ENCODE peak calls at places on chromosome 18, in six cellular contexts. One of them, this sample, is unnamed.
A peak's percentile ranks its signal among the peaks of the same experiment; 100 is the strongest.

GRCh38 chr18:79326413-79327198 is 69.1 kb upstream of the NFATC1 start:
- DNase-seq in prostate gland: no peak
- DNase-seq in K562: no peak
- DNase-seq in spleen: no peak
- DNase-seq in HepG2: no peak
- DNase-seq in stomach: no peak
- DNase-seq in this sample: no peak

GRCh38 chr18:23194150-23194968 is 59.1 kb downstream of the CABLES1 start:
- DNase-seq in prostate gland: no peak
- DNase-seq in K562: no peak
- DNase-seq in spleen: no peak
- DNase-seq in HepG2: no peak
- DNase-seq in stomach: no peak
- DNase-seq in this sample: no peak

GRCh38 chr18:28175047-28175929 is 1.6 kb downstream of the CDH2 start:
- DNase-seq in prostate gland: no peak
- DNase-seq in K562: no peak
- DNase-seq in spleen: peak; percentile 78
- DNase-seq in HepG2: peak; percentile 74
- DNase-seq in stomach: peak; percentile 36
- DNase-seq in this sample: no peak

GRCh38 chr18:710418-711300 is 1.8 kb downstream of the ENOSF1 start:
- DNase-seq in prostate gland: no peak
- DNase-seq in K562: no peak
- DNase-seq in spleen: no peak
- DNase-seq in HepG2: no peak
- DNase-seq in stomach: no peak
- DNase-seq in this sample: no peak

GRCh38 chr18:25674183-25674582 is 322.2 kb upstream of the ZNF521 start:
- DNase-seq in prostate gland: no peak
- DNase-seq in K562: no peak
- DNase-seq in spleen: no peak
- DNase-seq in HepG2: no peak
- DNase-seq in stomach: no peak
- DNase-seq in this sample: no peak

GRCh38 chr18:25039781-25040180 is 312.2 kb downstream of the ZNF521 start:
- DNase-seq in prostate gland: no peak
- DNase-seq in K562: no peak
- DNase-seq in spleen: no peak
- DNase-seq in HepG2: no peak
- DNase-seq in stomach: no peak
- DNase-seq in this sample: no peak

GRCh38 chr18:5510109-5510846 is 33.5 kb downstream of the EPB41L3 start:
- DNase-seq in prostate gland: no peak
- DNase-seq in K562: no peak
- DNase-seq in spleen: no peak
- DNase-seq in HepG2: no peak
- DNase-seq in stomach: no peak
- DNase-seq in this sample: no peak

GRCh38 chr18:12059334-12060181 is 34.1 kb upstream of the ANKRD62 start:
- DNase-seq in prostate gland: no peak
- DNase-seq in K562: no peak
- DNase-seq in spleen: no peak
- DNase-seq in HepG2: no peak
- DNase-seq in stomach: no peak
- DNase-seq in this sample: no peak

GRCh38 chr18:36366994-36367839 is 69.7 kb downstream of the FHOD3 start:
- DNase-seq in prostate gland: no peak
- DNase-seq in K562: no peak
- DNase-seq in spleen: no peak
- DNase-seq in HepG2: no peak
- DNase-seq in stomach: no peak
- DNase-seq in this sample: no peak

GRCh38 chr18:63410792-63411191 is 11.5 kb downstream of the VPS4B start:
- DNase-seq in prostate gland: no peak
- DNase-seq in K562: no peak
- DNase-seq in spleen: no peak
- DNase-seq in HepG2: peak; percentile 67
- DNase-seq in stomach: no peak
- DNase-seq in this sample: no peak

GRCh38 chr18:21742323-21742687 is 1.7 kb downstream of the MIB1 start:
- DNase-seq in prostate gland: no peak
- DNase-seq in K562: no peak
- DNase-seq in spleen: no peak
- DNase-seq in HepG2: no peak
- DNase-seq in stomach: no peak
- DNase-seq in this sample: no peak

GRCh38 chr18:77360315-77361186 is 110.9 kb downstream of the GALR1 start:
- DNase-seq in prostate gland: no peak
- DNase-seq in K562: no peak
- DNase-seq in spleen: no peak
- DNase-seq in HepG2: no peak
- DNase-seq in stomach: no peak
- DNase-seq in this sample: no peak

GRCh38 chr18:9753863-9754262 is 45.8 kb downstream of the RAB31 start:
- DNase-seq in prostate gland: no peak
- DNase-seq in K562: no peak
- DNase-seq in spleen: no peak
- DNase-seq in HepG2: no peak
- DNase-seq in stomach: no peak
- DNase-seq in this sample: no peak

GRCh38 chr18:27608742-27609141 is 423.6 kb upstream of the CHST9 start:
- DNase-seq in prostate gland: no peak
- DNase-seq in K562: no peak
- DNase-seq in spleen: no peak
- DNase-seq in HepG2: no peak
- DNase-seq in stomach: no peak
- DNase-seq in this sample: no peak

GRCh38 chr18:54828290-54828871 is at the start of gene RAB27B:
- DNase-seq in prostate gland: peak; percentile 91
- DNase-seq in K562: no peak
- DNase-seq in spleen: peak; percentile 91
- DNase-seq in HepG2: peak; percentile 25
- DNase-seq in stomach: peak; percentile 88
- DNase-seq in this sample: no peak
- TF ChIP-seq POLR2A in prostate gland: peak; percentile 55
- TF ChIP-seq POLR2A in K562: no peak
- TF ChIP-seq POLR2A in spleen: no peak
- TF ChIP-seq POLR2A in HepG2: no peak
- TF ChIP-seq POLR2A in stomach: no peak
- TF ChIP-seq POLR2A in this sample: no peak

DNA sequence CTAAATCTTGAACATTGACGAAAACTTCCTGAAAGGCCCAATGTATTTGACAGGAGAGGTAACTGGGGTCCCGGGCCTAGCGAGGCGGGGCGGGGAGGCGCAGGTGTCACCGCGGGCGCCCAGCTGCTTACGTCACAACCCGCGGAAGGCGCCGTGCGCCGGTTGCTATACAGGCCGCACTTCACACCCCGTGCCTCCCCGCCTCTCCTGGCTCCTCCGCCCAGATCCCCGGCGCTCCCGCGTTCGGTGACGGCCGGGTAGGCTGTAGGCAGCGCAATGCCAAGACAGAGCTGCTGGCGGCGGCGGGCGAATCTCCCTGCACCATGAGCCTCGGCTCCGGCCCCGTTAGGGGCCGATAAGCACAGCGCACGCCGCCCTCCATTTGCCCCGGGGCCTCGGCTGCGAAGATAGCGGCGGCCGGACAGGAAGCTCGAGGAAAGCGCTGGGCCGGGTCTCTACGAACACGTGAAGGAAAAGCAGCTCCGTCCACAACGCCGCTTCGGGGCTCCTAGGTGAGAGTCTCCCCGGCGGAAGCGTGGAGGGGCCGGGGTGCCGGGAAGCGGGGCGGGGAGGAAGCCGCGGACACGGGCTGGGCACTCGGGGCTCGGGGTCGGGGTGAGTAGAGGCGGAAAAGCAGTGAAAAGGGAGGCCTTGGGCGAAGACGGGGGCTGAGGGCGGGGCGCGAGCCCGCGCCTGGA is at the start of gene RNF138:
- DNase-seq in prostate gland: peak; percentile 84
- DNase-seq in K562: peak; percentile 83
- DNase-seq in spleen: peak; percentile 98
- DNase-seq in HepG2: peak; percentile 59
- DNase-seq in stomach: peak; percentile 93
- DNase-seq in this sample: peak; percentile 71
- TF ChIP-seq POLR2AphosphoS5 in prostate gland: peak; percentile 65
- TF ChIP-seq POLR2AphosphoS5 in K562: peak; percentile 58
- TF ChIP-seq POLR2AphosphoS5 in spleen: peak; percentile 93
- TF ChIP-seq POLR2AphosphoS5 in HepG2: peak; percentile 54
- TF ChIP-seq POLR2AphosphoS5 in stomach: peak; percentile 77
- TF ChIP-seq POLR2AphosphoS5 in this sample: peak; percentile 80

DNA sequence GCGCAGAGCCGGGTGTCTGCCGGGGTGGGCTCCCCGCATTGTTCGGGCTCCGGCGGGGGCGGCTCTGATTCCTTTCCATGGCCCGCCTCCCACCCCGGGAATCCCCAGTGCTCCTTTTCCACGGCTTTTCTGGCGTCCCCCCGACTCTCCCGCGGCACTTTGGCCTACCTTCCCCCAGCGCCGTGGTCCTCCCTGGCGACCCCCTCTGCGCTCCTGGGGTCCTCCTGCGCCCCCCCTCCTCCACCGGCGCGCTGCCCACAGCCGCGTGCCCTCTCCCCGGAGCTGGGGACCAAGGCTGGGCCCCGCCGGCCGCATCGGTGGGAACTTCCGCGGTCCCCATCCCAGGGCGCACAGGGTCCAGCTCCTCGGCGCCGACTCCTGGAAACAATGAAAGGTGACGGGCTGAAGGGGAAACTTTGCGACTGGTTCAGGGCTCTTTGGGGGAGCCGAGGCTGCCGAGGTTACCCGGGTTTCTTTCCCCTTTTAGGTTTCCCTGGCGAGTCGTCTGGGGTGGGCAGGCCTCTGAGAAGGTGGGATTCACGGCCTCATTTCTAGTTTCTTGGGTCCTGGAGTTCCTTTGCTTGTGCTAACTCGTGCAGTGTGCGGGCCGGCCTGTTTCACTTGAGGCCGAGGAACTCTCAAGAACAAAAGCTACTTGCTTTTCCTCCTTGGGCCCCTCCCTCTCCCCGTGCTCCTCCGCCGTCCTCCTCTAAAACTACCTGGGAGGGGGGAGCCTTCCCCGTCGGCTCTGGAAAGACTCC is 2.2 kb downstream of the TGIF1 start:
- DNase-seq in prostate gland: peak; percentile 82
- DNase-seq in K562: peak; percentile 45
- DNase-seq in spleen: peak; percentile 88
- DNase-seq in HepG2: no peak
- DNase-seq in stomach: peak; percentile 73
- DNase-seq in this sample: no peak
- TF ChIP-seq POLR2A in prostate gland: peak; percentile 76
- TF ChIP-seq POLR2A in K562: no peak
- TF ChIP-seq POLR2A in spleen: no peak
- TF ChIP-seq POLR2A in HepG2: no peak
- TF ChIP-seq POLR2A in stomach: peak; percentile 64
- TF ChIP-seq POLR2A in this sample: no peak

GRCh38 chr18:43486462-43486861 is 209.2 kb upstream of the SYT4 start:
- DNase-seq in prostate gland: no peak
- DNase-seq in K562: no peak
- DNase-seq in spleen: no peak
- DNase-seq in HepG2: no peak
- DNase-seq in stomach: peak; percentile 37
- DNase-seq in this sample: no peak

GRCh38 chr18:43485565-43485964 is 208.3 kb upstream of the SYT4 start:
- DNase-seq in prostate gland: no peak
- DNase-seq in K562: no peak
- DNase-seq in spleen: no peak
- DNase-seq in HepG2: no peak
- DNase-seq in stomach: peak; percentile 79
- DNase-seq in this sample: no peak

GRCh38 chr18:43482136-43482535 is 204.8 kb upstream of the SYT4 start:
- DNase-seq in prostate gland: no peak
- DNase-seq in K562: no peak
- DNase-seq in spleen: peak; percentile 70
- DNase-seq in HepG2: no peak
- DNase-seq in stomach: no peak
- DNase-seq in this sample: no peak

GRCh38 chr18:43482600-43482999 is 205.3 kb upstream of the SYT4 start:
- DNase-seq in prostate gland: no peak
- DNase-seq in K562: no peak
- DNase-seq in spleen: peak; percentile 58
- DNase-seq in HepG2: no peak
- DNase-seq in stomach: no peak
- DNase-seq in this sample: no peak

GRCh38 chr18:43484710-43485109 is 207.4 kb upstream of the SYT4 start:
- DNase-seq in prostate gland: no peak
- DNase-seq in K562: no peak
- DNase-seq in spleen: no peak
- DNase-seq in HepG2: peak; percentile 5
- DNase-seq in stomach: no peak
- DNase-seq in this sample: no peak
- TF ChIP-seq POLR2AphosphoS5 in prostate gland: no peak
- TF ChIP-seq POLR2AphosphoS5 in K562: no peak
- TF ChIP-seq POLR2AphosphoS5 in spleen: no peak
- TF ChIP-seq POLR2AphosphoS5 in HepG2: no peak
- TF ChIP-seq POLR2AphosphoS5 in stomach: no peak
- TF ChIP-seq POLR2AphosphoS5 in this sample: no peak

GRCh38 chr18:57900906-57901305 is 97.8 kb upstream of the ATP8B1 start:
- DNase-seq in prostate gland: no peak
- DNase-seq in K562: no peak
- DNase-seq in spleen: no peak
- DNase-seq in HepG2: no peak
- DNase-seq in stomach: no peak
- DNase-seq in this sample: no peak
- TF ChIP-seq POLR2A in prostate gland: no peak
- TF ChIP-seq POLR2A in K562: no peak
- TF ChIP-seq POLR2A in spleen: no peak
- TF ChIP-seq POLR2A in HepG2: no peak
- TF ChIP-seq POLR2A in stomach: no peak
- TF ChIP-seq POLR2A in this sample: no peak

GRCh38 chr18:45760443-45761036 is 36.6 kb downstream of the SLC14A1 start:
- DNase-seq in prostate gland: no peak
- DNase-seq in K562: no peak
- DNase-seq in spleen: no peak
- DNase-seq in HepG2: no peak
- DNase-seq in stomach: no peak
- DNase-seq in this sample: no peak

GRCh38 chr18:45752681-45753080 is 28.7 kb downstream of the SLC14A1 start:
- DNase-seq in prostate gland: no peak
- DNase-seq in K562: no peak
- DNase-seq in spleen: no peak
- DNase-seq in HepG2: no peak
- DNase-seq in stomach: no peak
- DNase-seq in this sample: no peak

GRCh38 chr18:45753251-45753650 is 29.3 kb downstream of the SLC14A1 start:
- DNase-seq in prostate gland: no peak
- DNase-seq in K562: no peak
- DNase-seq in spleen: no peak
- DNase-seq in HepG2: no peak
- DNase-seq in stomach: no peak
- DNase-seq in this sample: no peak

GRCh38 chr18:45757005-45757404 is 33.0 kb downstream of the SLC14A1 start:
- DNase-seq in prostate gland: no peak
- DNase-seq in K562: no peak
- DNase-seq in spleen: no peak
- DNase-seq in HepG2: no peak
- DNase-seq in stomach: no peak
- DNase-seq in this sample: no peak

GRCh38 chr18:45755936-45756335 is 32.0 kb downstream of the SLC14A1 start:
- DNase-seq in prostate gland: peak; percentile 84
- DNase-seq in K562: no peak
- DNase-seq in spleen: no peak
- DNase-seq in HepG2: no peak
- DNase-seq in stomach: peak; percentile 29
- DNase-seq in this sample: no peak
- TF ChIP-seq POLR2AphosphoS5 in prostate gland: peak; percentile 86
- TF ChIP-seq POLR2AphosphoS5 in K562: no peak
- TF ChIP-seq POLR2AphosphoS5 in spleen: no peak
- TF ChIP-seq POLR2AphosphoS5 in HepG2: no peak
- TF ChIP-seq POLR2AphosphoS5 in stomach: no peak
- TF ChIP-seq POLR2AphosphoS5 in this sample: no peak

This sample was measured in GM12891.